ENCODE peak calls at places on chromosomes 1 and 21, in four cellular contexts. R is CD8-positive, alpha-beta memory T cell; L is fibroblast of mammary gland; C is NCI-H345. J is an unnamed sample.

GRCh38 chr1:164602480-164603093 is 43.6 kb downstream of the PBX1 start:
- DNase-seq in L (peak; percentile 45), R (no peak), C (no peak), J (peak; percentile 61)

GRCh38 chr1:220750126-220750525 is 2.0 kb downstream of the MTARC2 start:
- DNase-seq in C (no peak), R (no peak), L (peak; percentile 18), J (no peak)

GRCh38 chr1:42320689-42321088 is 14.3 kb downstream of the FOXJ3 start:
- DNase-seq in C (no peak), L (no peak), R (no peak), J (no peak)

GRCh38 chr1:111441573-111442192 is 7.4 kb downstream of the WDR77 start:
- DNase-seq in C (no peak), L (peak; percentile 28), R (peak; percentile 74), J (no peak)

GRCh38 chr1:153058826-153059784 is 1.8 kb upstream of the SPRR2A start:
- DNase-seq in C (no peak), R (no peak), L (no peak), J (no peak)

GRCh38 chr1:206550446-206550845 is 43.1 kb downstream of the RASSF5 start:
- DNase-seq in R (no peak), L (no peak), C (peak; percentile 93), J (peak; percentile 75)

GRCh38 chr1:109113787-109114568 is at the start of gene ELAPOR1:
- DNase-seq in L (no peak), R (peak; percentile 95), C (peak; percentile 89), J (peak; percentile 97)

GRCh38 chr1:199463521-199464127 is 563.9 kb upstream of the NR5A2 start:
- DNase-seq in L (peak; percentile 71), C (peak; percentile 31), R (no peak), J (peak; percentile 21)

GRCh38 chr21:16258834-16259611 is 529.2 kb downstream of the USP25 start:
- DNase-seq in L (peak; percentile 14), R (no peak), C (no peak), J (no peak)

GRCh38 chr1:174990382-174990999 is 9.3 kb upstream of the CACYBP start:
- DNase-seq in C (no peak), L (peak; percentile 80), R (no peak), J (peak; percentile 29)

GRCh38 chr1:203049576-203050180 is 23.4 kb downstream of the PPFIA4 start:
- DNase-seq in L (no peak), C (no peak), R (no peak), J (no peak)

GRCh38 chr1:114861384-114861783 is 6.7 kb downstream of the SYCP1 start:
- DNase-seq in C (no peak), L (no peak), R (no peak), J (no peak)

GRCh38 chr1:1778827-1779675 is 781 bp upstream of the NADK start:
- DNase-seq in L (no peak), R (peak; percentile 84), C (peak; percentile 72), J (peak; percentile 73)

GRCh38 chr1:182370532-182370931 is 21.1 kb downstream of the GLUL start:
- DNase-seq in R (no peak), L (no peak), C (no peak), J (no peak)

GRCh38 chr1:212315184-212315583 is 30.0 kb downstream of the PPP2R5A start:
- DNase-seq in C (no peak), L (no peak), R (no peak), J (no peak)

GRCh38 chr1:16607433-16607851 is 5.9 kb downstream of the NBPF1 start:
- DNase-seq in L (no peak), R (no peak), C (no peak), J (no peak)

GRCh38 chr1:4603317-4604110 is 50.9 kb upstream of the AJAP1 start:
- DNase-seq in L (no peak), C (no peak), R (no peak), J (no peak)

GRCh38 chr1:55131801-55132200 is 83.4 kb downstream of the USP24 start:
- DNase-seq in R (no peak), C (no peak), L (peak; percentile 74), J (no peak)

GRCh38 chr1:161382214-161383019 is 14.7 kb upstream of the CFAP126 start:
- DNase-seq in C (peak; percentile 58), R (no peak), L (peak; percentile 98), J (peak; percentile 75)

J was measured in NCI-H1417.